ENCODE peak calls at places on chromosomes 4 and X, in seven cellular contexts. E is occipital lobe; R is HAP-1; U is effector memory CD4-positive, alpha-beta T cell; C is HuH-7.5; X is choroid plexus epithelial cell; J is AG20443. F is an unnamed sample.

GRCh38 chr4:87540176-87541058 is 11.2 kb upstream of the SPARCL1 start:
- DNase-seq in E (no peak), R (no peak), U (no peak), C (no peak), X (no peak), J (peak), F (no peak)

GRCh38 chr4:86778169-86778568 is 71.0 kb downstream of the SLC10A6 start:
- DNase-seq in E (no peak), R (peak), U (no peak), C (no peak), X (no peak), J (no peak), F (no peak)

GRCh38 chrX:42117318-42117717 is 194.0 kb upstream of the CASK start:
- DNase-seq in E (no peak), R (no peak), U (no peak), C (no peak), X (no peak), J (no peak), F (no peak)

GRCh38 chr4:153790962-153791551 is 2.2 kb upstream of the SFRP2 start:
- DNase-seq in E (no peak), R (no peak), U (no peak), C (no peak), X (peak), J (peak), F (no peak)

GRCh38 chr4:8547108-8547911 is 32.9 kb upstream of the GPR78 start:
- DNase-seq in E (no peak), R (peak), U (no peak), C (no peak), X (peak), J (peak), F (no peak)

GRCh38 chr4:22515145-22515887 is 550 bp downstream of the ADGRA3 start:
- DNase-seq in E (peak), R (peak), U (no peak), C (peak), X (peak), J (peak), F (peak)

GRCh38 chr4:108762559-108763225 is at the start of gene ETNPPL:
- DNase-seq in E (no peak), R (peak), U (no peak), C (no peak), X (no peak), J (peak), F (peak)

GRCh38 chrX:119118780-119119395 is 8.7 kb downstream of the KIAA1210 start:
- DNase-seq in E (no peak), R (peak), U (peak), C (peak), X (peak), J (peak), F (peak)

GRCh38 chr4:23382880-23383279 is 507.0 kb downstream of the PPARGC1A start:
- DNase-seq in E (no peak), R (no peak), U (no peak), C (peak), X (peak), J (no peak), F (no peak)

GRCh38 chr4:182862166-182862875 is 54.9 kb downstream of the DCTD start:
- DNase-seq in E (no peak), R (no peak), U (no peak), C (no peak), X (no peak), J (no peak), F (no peak)

GRCh38 chrX:3345281-3346081 is 971 bp downstream of the MXRA5 start:
- DNase-seq in E (peak), R (no peak), U (no peak), C (no peak), X (peak), J (peak), F (no peak)

GRCh38 chrX:18721683-18722499 is 14.4 kb downstream of the PPEF1 start:
- DNase-seq in E (no peak), R (no peak), U (no peak), C (no peak), X (no peak), J (no peak), F (peak)

GRCh38 chrX:40010550-40011364 is 87.0 kb downstream of the BCOR start:
- DNase-seq in E (no peak), R (no peak), U (no peak), C (no peak), X (peak), J (no peak), F (no peak)

F was measured in dorsolateral prefrontal cortex.